ENCODE peak calls at places on chromosomes 2 and 18, in five cellular contexts. One of them, this sample, is unnamed.

GRCh38 chr2:128279786-128280701 is 38.6 kb downstream of the HS6ST1 start:
- DNase-seq in pancreas: peak
- DNase-seq in HAP-1: no peak
- DNase-seq in cardiac fibroblast: no peak
- DNase-seq in HCT116: no peak
- DNase-seq in this sample: no peak

GRCh38 chr2:10514743-10515142 is 66.6 kb upstream of the ODC1 start:
- DNase-seq in HAP-1: no peak
- DNase-seq in cardiac fibroblast: peak
- DNase-seq in HCT116: no peak
- DNase-seq in pancreas: no peak
- DNase-seq in this sample: peak

GRCh38 chr2:85775406-85776381 is 21.9 kb downstream of the ATOH8 start:
- DNase-seq in pancreas: peak
- DNase-seq in cardiac fibroblast: no peak
- DNase-seq in HCT116: no peak
- DNase-seq in HAP-1: no peak
- DNase-seq in this sample: no peak

GRCh38 chr2:217789003-217789735 is 213.6 kb downstream of the TNS1 start:
- DNase-seq in cardiac fibroblast: peak
- DNase-seq in HCT116: peak
- DNase-seq in pancreas: peak
- DNase-seq in HAP-1: peak
- DNase-seq in this sample: peak

GRCh38 chr2:85194780-85195480 is 61.7 kb downstream of the TCF7L1 start:
- DNase-seq in pancreas: no peak
- DNase-seq in HCT116: no peak
- DNase-seq in HAP-1: no peak
- DNase-seq in cardiac fibroblast: no peak
- DNase-seq in this sample: no peak

GRCh38 chr18:67924656-67925055 is 408.1 kb upstream of the DSEL start:
- DNase-seq in HAP-1: no peak
- DNase-seq in HCT116: no peak
- DNase-seq in cardiac fibroblast: no peak
- DNase-seq in pancreas: no peak
- DNase-seq in this sample: no peak

GRCh38 chr2:479505-480161 is 191.7 kb upstream of the ALKAL2 start:
- DNase-seq in cardiac fibroblast: no peak
- DNase-seq in pancreas: no peak
- DNase-seq in HAP-1: no peak
- DNase-seq in HCT116: no peak
- DNase-seq in this sample: peak

GRCh38 chr2:183204397-183204796 is 80.2 kb downstream of the NUP35 start:
- DNase-seq in pancreas: no peak
- DNase-seq in HCT116: no peak
- DNase-seq in HAP-1: peak
- DNase-seq in cardiac fibroblast: no peak
- DNase-seq in this sample: no peak

GRCh38 chr2:214376631-214377624 is 33.9 kb upstream of the VWC2L start:
- DNase-seq in cardiac fibroblast: no peak
- DNase-seq in HCT116: no peak
- DNase-seq in HAP-1: no peak
- DNase-seq in pancreas: no peak
- DNase-seq in this sample: peak

GRCh38 chr2:151030663-151031230 is 230.9 kb downstream of the RBM43 start:
- DNase-seq in cardiac fibroblast: no peak
- DNase-seq in HAP-1: no peak
- DNase-seq in pancreas: no peak
- DNase-seq in HCT116: no peak
- DNase-seq in this sample: no peak

GRCh38 chr2:152583512-152584188 is 133.6 kb downstream of the PRPF40A start:
- DNase-seq in HAP-1: no peak
- DNase-seq in HCT116: no peak
- DNase-seq in pancreas: no peak
- DNase-seq in cardiac fibroblast: peak
- DNase-seq in this sample: no peak

GRCh38 chr2:239322414-239323086 is 78.3 kb downstream of the HDAC4 start:
- DNase-seq in pancreas: no peak
- DNase-seq in HAP-1: no peak
- DNase-seq in HCT116: no peak
- DNase-seq in cardiac fibroblast: peak
- DNase-seq in this sample: peak

GRCh38 chr2:101362316-101362715 is 25.0 kb downstream of the CREG2 start:
- DNase-seq in HAP-1: no peak
- DNase-seq in cardiac fibroblast: no peak
- DNase-seq in HCT116: no peak
- DNase-seq in pancreas: no peak
- DNase-seq in this sample: no peak

GRCh38 chr2:184558713-184559464 is 39.4 kb upstream of the ZNF804A start:
- DNase-seq in cardiac fibroblast: no peak
- DNase-seq in HAP-1: no peak
- DNase-seq in pancreas: no peak
- DNase-seq in HCT116: no peak
- DNase-seq in this sample: no peak

GRCh38 chr2:160214461-160215055 is 14.5 kb upstream of the ITGB6 start:
- DNase-seq in HAP-1: no peak
- DNase-seq in cardiac fibroblast: peak
- DNase-seq in pancreas: no peak
- DNase-seq in HCT116: no peak
- DNase-seq in this sample: peak
- H3K4me3 ChIP-seq in HAP-1: no peak
- H3K4me3 ChIP-seq in cardiac fibroblast: no peak
- H3K4me3 ChIP-seq in pancreas: no peak
- H3K4me3 ChIP-seq in HCT116: peak
- H3K4me3 ChIP-seq in this sample: no peak

GRCh38 chr2:118844261-118845004 is 3.0 kb downstream of the EN1 start:
- DNase-seq in pancreas: no peak
- DNase-seq in HCT116: no peak
- DNase-seq in HAP-1: no peak
- DNase-seq in cardiac fibroblast: no peak
- DNase-seq in this sample: no peak
- H3K4me3 ChIP-seq in pancreas: no peak
- H3K4me3 ChIP-seq in HCT116: no peak
- H3K4me3 ChIP-seq in HAP-1: no peak
- H3K4me3 ChIP-seq in cardiac fibroblast: no peak
- H3K4me3 ChIP-seq in this sample: no peak

DNA sequence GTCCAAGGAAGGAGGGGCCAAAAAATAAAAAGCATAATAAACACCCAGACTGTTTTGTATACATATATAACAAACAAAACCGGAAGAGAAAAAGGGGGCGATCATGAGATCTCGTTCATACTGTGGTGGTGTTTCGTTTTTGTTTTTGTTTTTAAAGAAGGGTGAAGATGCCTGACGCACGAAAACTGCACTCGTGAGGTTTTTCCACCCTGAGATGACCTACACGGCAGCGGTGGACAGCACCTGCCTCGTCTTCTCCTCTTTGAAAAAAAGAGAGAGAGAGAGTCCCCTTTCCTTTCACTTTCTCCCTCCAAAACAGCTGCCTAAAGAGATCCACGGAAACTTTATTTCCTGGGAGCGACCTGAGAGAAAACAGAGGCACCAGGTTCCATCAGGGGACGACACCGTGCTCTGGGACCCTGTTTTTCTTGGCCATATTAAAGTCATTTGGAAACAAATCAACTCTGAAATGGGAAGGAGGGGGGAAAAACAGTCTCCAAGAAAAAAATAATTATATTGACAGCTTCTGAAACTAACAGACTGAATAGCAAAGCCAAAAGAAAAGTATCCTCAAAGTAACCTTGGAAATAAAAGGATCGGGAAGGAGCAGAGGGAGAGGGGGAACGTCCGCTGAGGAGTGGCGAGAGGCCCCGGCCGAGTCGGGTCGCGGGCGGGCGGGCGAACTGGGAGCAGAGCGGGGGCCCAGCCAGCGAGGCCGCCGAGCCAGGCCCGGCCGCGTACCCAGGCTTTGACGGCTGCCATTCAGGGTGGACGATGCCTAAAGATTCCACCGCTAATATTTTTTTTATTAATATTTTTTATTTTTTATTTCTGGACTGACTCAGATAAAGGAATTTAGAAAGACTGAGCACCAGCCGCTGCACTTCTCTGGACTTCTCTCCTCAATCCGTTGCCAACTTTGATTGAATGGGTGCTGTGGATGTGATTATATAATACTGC is 3.6 kb downstream of the POU3F3 start:
- DNase-seq in HAP-1: peak
- DNase-seq in pancreas: no peak
- DNase-seq in cardiac fibroblast: no peak
- DNase-seq in HCT116: no peak
- DNase-seq in this sample: no peak
- H3K4me3 ChIP-seq in HAP-1: peak
- H3K4me3 ChIP-seq in pancreas: no peak
- H3K4me3 ChIP-seq in cardiac fibroblast: no peak
- H3K4me3 ChIP-seq in HCT116: no peak
- H3K4me3 ChIP-seq in this sample: no peak

GRCh38 chr18:2653467-2653866 is 2.1 kb upstream of the SMCHD1 start:
- DNase-seq in HAP-1: no peak
- DNase-seq in cardiac fibroblast: no peak
- DNase-seq in pancreas: no peak
- DNase-seq in HCT116: no peak
- DNase-seq in this sample: no peak

GRCh38 chr18:2654828-2655152 is 736 bp upstream of the SMCHD1 start:
- DNase-seq in HAP-1: no peak
- DNase-seq in cardiac fibroblast: peak
- DNase-seq in pancreas: no peak
- DNase-seq in HCT116: no peak
- DNase-seq in this sample: no peak

GRCh38 chr18:2655153-2655953 is at the start of gene SMCHD1:
- DNase-seq in HAP-1: peak
- DNase-seq in cardiac fibroblast: peak
- DNase-seq in HCT116: peak
- DNase-seq in pancreas: peak
- DNase-seq in this sample: peak

GRCh38 chr18:2655954-2656236 is 369 bp downstream of the SMCHD1 start:
- DNase-seq in pancreas: no peak
- DNase-seq in cardiac fibroblast: no peak
- DNase-seq in HCT116: peak
- DNase-seq in HAP-1: no peak
- DNase-seq in this sample: no peak

GRCh38 chr18:2654105-2654827 is 1.3 kb upstream of the SMCHD1 start:
- DNase-seq in HAP-1: no peak
- DNase-seq in cardiac fibroblast: no peak
- DNase-seq in pancreas: no peak
- DNase-seq in HCT116: no peak
- DNase-seq in this sample: peak
- H3K4me3 ChIP-seq in HAP-1: peak
- H3K4me3 ChIP-seq in cardiac fibroblast: peak
- H3K4me3 ChIP-seq in pancreas: no peak
- H3K4me3 ChIP-seq in HCT116: peak
- H3K4me3 ChIP-seq in this sample: peak

GRCh38 chr2:42372801-42373200 is 11.8 kb upstream of the COX7A2L start:
- DNase-seq in HCT116: no peak
- DNase-seq in pancreas: no peak
- DNase-seq in cardiac fibroblast: no peak
- DNase-seq in HAP-1: no peak
- DNase-seq in this sample: no peak
- H3K4me3 ChIP-seq in HCT116: no peak
- H3K4me3 ChIP-seq in pancreas: no peak
- H3K4me3 ChIP-seq in cardiac fibroblast: no peak
- H3K4me3 ChIP-seq in HAP-1: no peak
- H3K4me3 ChIP-seq in this sample: no peak

This sample was measured in choroid plexus epithelial cell.